ENCODE peak calls at places on chromosomes 2 and 18, in eight cellular contexts. One of them, this sample, is unnamed.

GRCh38 chr2:199201539-199201938 is 256.2 kb downstream of the SATB2 start:
- DNase-seq in foreskin fibroblast: no peak
- DNase-seq in fibroblast of lung: no peak
- DNase-seq in fibroblast of the aortic adventitia: no peak
- DNase-seq in pancreas: no peak
- DNase-seq in OCI-LY7: no peak
- DNase-seq in coronary artery: no peak
- DNase-seq in fibroblast of pulmonary artery: no peak
- DNase-seq in this sample: no peak

GRCh38 chr2:157443795-157444642 is at the start of gene CYTIP:
- DNase-seq in foreskin fibroblast: no peak
- DNase-seq in fibroblast of lung: no peak
- DNase-seq in fibroblast of the aortic adventitia: no peak
- DNase-seq in pancreas: no peak
- DNase-seq in OCI-LY7: peak; percentile 84
- DNase-seq in coronary artery: no peak
- DNase-seq in fibroblast of pulmonary artery: no peak
- DNase-seq in this sample: no peak

GRCh38 chr2:132729572-132729971 is 59.6 kb upstream of the LYPD1 start:
- DNase-seq in foreskin fibroblast: no peak
- DNase-seq in fibroblast of lung: no peak
- DNase-seq in fibroblast of the aortic adventitia: no peak
- DNase-seq in pancreas: no peak
- DNase-seq in OCI-LY7: no peak
- DNase-seq in coronary artery: no peak
- DNase-seq in fibroblast of pulmonary artery: no peak
- DNase-seq in this sample: no peak

GRCh38 chr18:58176915-58177717 is 133.1 kb downstream of the NEDD4L start:
- DNase-seq in foreskin fibroblast: peak; percentile 88
- DNase-seq in fibroblast of lung: peak; percentile 93
- DNase-seq in fibroblast of the aortic adventitia: peak; percentile 94
- DNase-seq in pancreas: no peak
- DNase-seq in OCI-LY7: no peak
- DNase-seq in coronary artery: no peak
- DNase-seq in fibroblast of pulmonary artery: peak; percentile 94
- DNase-seq in this sample: peak; percentile 75

GRCh38 chr2:121366040-121366439 is 81.0 kb upstream of the TFCP2L1 start:
- DNase-seq in foreskin fibroblast: no peak
- DNase-seq in fibroblast of lung: no peak
- DNase-seq in fibroblast of the aortic adventitia: no peak
- DNase-seq in pancreas: no peak
- DNase-seq in OCI-LY7: no peak
- DNase-seq in coronary artery: no peak
- DNase-seq in fibroblast of pulmonary artery: no peak
- DNase-seq in this sample: no peak

GRCh38 chr18:59993560-59993959 is 93.8 kb downstream of the PMAIP1 start:
- DNase-seq in foreskin fibroblast: no peak
- DNase-seq in fibroblast of lung: no peak
- DNase-seq in fibroblast of the aortic adventitia: no peak
- DNase-seq in pancreas: no peak
- DNase-seq in OCI-LY7: no peak
- DNase-seq in coronary artery: no peak
- DNase-seq in fibroblast of pulmonary artery: no peak
- DNase-seq in this sample: no peak

GRCh38 chr18:67846422-67847098 is 330.0 kb upstream of the DSEL start:
- DNase-seq in foreskin fibroblast: no peak
- DNase-seq in fibroblast of lung: no peak
- DNase-seq in fibroblast of the aortic adventitia: no peak
- DNase-seq in pancreas: no peak
- DNase-seq in OCI-LY7: no peak
- DNase-seq in coronary artery: no peak
- DNase-seq in fibroblast of pulmonary artery: no peak
- DNase-seq in this sample: no peak

GRCh38 chr2:178731300-178731699 is 75.9 kb downstream of the TTN start:
- DNase-seq in foreskin fibroblast: no peak
- DNase-seq in fibroblast of lung: no peak
- DNase-seq in fibroblast of the aortic adventitia: no peak
- DNase-seq in pancreas: no peak
- DNase-seq in OCI-LY7: no peak
- DNase-seq in coronary artery: no peak
- DNase-seq in fibroblast of pulmonary artery: no peak
- DNase-seq in this sample: no peak

GRCh38 chr2:211745295-211746097 is 793.1 kb downstream of the ERBB4 start:
- DNase-seq in foreskin fibroblast: peak; percentile 8
- DNase-seq in fibroblast of lung: peak; percentile 53
- DNase-seq in fibroblast of the aortic adventitia: peak; percentile 71
- DNase-seq in pancreas: peak; percentile 35
- DNase-seq in OCI-LY7: peak; percentile 67
- DNase-seq in coronary artery: no peak
- DNase-seq in fibroblast of pulmonary artery: peak; percentile 72
- DNase-seq in this sample: no peak
- TF ChIP-seq CTCF in foreskin fibroblast: peak; percentile 83
- TF ChIP-seq CTCF in fibroblast of lung: peak; percentile 89
- TF ChIP-seq CTCF in fibroblast of the aortic adventitia: peak; percentile 97
- TF ChIP-seq CTCF in pancreas: peak; percentile 73
- TF ChIP-seq CTCF in OCI-LY7: peak; percentile 92
- TF ChIP-seq CTCF in coronary artery: peak; percentile 44
- TF ChIP-seq CTCF in fibroblast of pulmonary artery: peak; percentile 98
- TF ChIP-seq CTCF in this sample: peak; percentile 39

GRCh38 chr2:10240161-10240681 is 62.5 kb upstream of the HPCAL1 start:
- DNase-seq in foreskin fibroblast: no peak
- DNase-seq in fibroblast of lung: no peak
- DNase-seq in fibroblast of the aortic adventitia: no peak
- DNase-seq in pancreas: no peak
- DNase-seq in OCI-LY7: no peak
- DNase-seq in coronary artery: no peak
- DNase-seq in fibroblast of pulmonary artery: no peak
- DNase-seq in this sample: no peak

GRCh38 chr2:10238991-10239485 is 63.7 kb upstream of the HPCAL1 start:
- DNase-seq in foreskin fibroblast: no peak
- DNase-seq in fibroblast of lung: no peak
- DNase-seq in fibroblast of the aortic adventitia: no peak
- DNase-seq in pancreas: no peak
- DNase-seq in OCI-LY7: no peak
- DNase-seq in coronary artery: no peak
- DNase-seq in fibroblast of pulmonary artery: no peak
- DNase-seq in this sample: no peak

GRCh38 chr2:10238396-10238795 is 64.3 kb upstream of the HPCAL1 start:
- DNase-seq in foreskin fibroblast: no peak
- DNase-seq in fibroblast of lung: no peak
- DNase-seq in fibroblast of the aortic adventitia: no peak
- DNase-seq in pancreas: no peak
- DNase-seq in OCI-LY7: no peak
- DNase-seq in coronary artery: no peak
- DNase-seq in fibroblast of pulmonary artery: no peak
- DNase-seq in this sample: no peak

GRCh38 chr2:10240911-10241610 is 61.6 kb upstream of the HPCAL1 start:
- DNase-seq in foreskin fibroblast: no peak
- DNase-seq in fibroblast of lung: no peak
- DNase-seq in fibroblast of the aortic adventitia: no peak
- DNase-seq in pancreas: no peak
- DNase-seq in OCI-LY7: no peak
- DNase-seq in coronary artery: no peak
- DNase-seq in fibroblast of pulmonary artery: no peak
- DNase-seq in this sample: no peak

GRCh38 chr2:10239561-10239967 is 63.1 kb upstream of the HPCAL1 start:
- DNase-seq in foreskin fibroblast: no peak
- DNase-seq in fibroblast of lung: no peak
- DNase-seq in fibroblast of the aortic adventitia: no peak
- DNase-seq in pancreas: no peak
- DNase-seq in OCI-LY7: no peak
- DNase-seq in coronary artery: no peak
- DNase-seq in fibroblast of pulmonary artery: peak; percentile 11
- DNase-seq in this sample: no peak
- TF ChIP-seq CTCF in foreskin fibroblast: no peak
- TF ChIP-seq CTCF in fibroblast of lung: no peak
- TF ChIP-seq CTCF in fibroblast of the aortic adventitia: no peak
- TF ChIP-seq CTCF in pancreas: no peak
- TF ChIP-seq CTCF in OCI-LY7: peak; percentile 54
- TF ChIP-seq CTCF in coronary artery: no peak
- TF ChIP-seq CTCF in fibroblast of pulmonary artery: peak; percentile 23
- TF ChIP-seq CTCF in this sample: no peak

GRCh38 chr2:44628297-44628696 is 266.6 kb downstream of the CAMKMT start:
- DNase-seq in foreskin fibroblast: no peak
- DNase-seq in fibroblast of lung: no peak
- DNase-seq in fibroblast of the aortic adventitia: no peak
- DNase-seq in pancreas: no peak
- DNase-seq in OCI-LY7: no peak
- DNase-seq in coronary artery: no peak
- DNase-seq in fibroblast of pulmonary artery: no peak
- DNase-seq in this sample: no peak

GRCh38 chr2:44618378-44619023 is 256.8 kb downstream of the CAMKMT start:
- DNase-seq in foreskin fibroblast: no peak
- DNase-seq in fibroblast of lung: peak; percentile 3
- DNase-seq in fibroblast of the aortic adventitia: no peak
- DNase-seq in pancreas: no peak
- DNase-seq in OCI-LY7: no peak
- DNase-seq in coronary artery: no peak
- DNase-seq in fibroblast of pulmonary artery: no peak
- DNase-seq in this sample: no peak

GRCh38 chr2:44620189-44620990 is 258.6 kb downstream of the CAMKMT start:
- DNase-seq in foreskin fibroblast: no peak
- DNase-seq in fibroblast of lung: no peak
- DNase-seq in fibroblast of the aortic adventitia: no peak
- DNase-seq in pancreas: no peak
- DNase-seq in OCI-LY7: no peak
- DNase-seq in coronary artery: no peak
- DNase-seq in fibroblast of pulmonary artery: no peak
- DNase-seq in this sample: no peak

GRCh38 chr2:44623622-44624351 is 262.0 kb downstream of the CAMKMT start:
- DNase-seq in foreskin fibroblast: no peak
- DNase-seq in fibroblast of lung: no peak
- DNase-seq in fibroblast of the aortic adventitia: no peak
- DNase-seq in pancreas: no peak
- DNase-seq in OCI-LY7: no peak
- DNase-seq in coronary artery: no peak
- DNase-seq in fibroblast of pulmonary artery: no peak
- DNase-seq in this sample: no peak
- TF ChIP-seq CTCF in foreskin fibroblast: no peak
- TF ChIP-seq CTCF in fibroblast of lung: no peak
- TF ChIP-seq CTCF in fibroblast of the aortic adventitia: peak; percentile 35
- TF ChIP-seq CTCF in pancreas: no peak
- TF ChIP-seq CTCF in OCI-LY7: no peak
- TF ChIP-seq CTCF in coronary artery: no peak
- TF ChIP-seq CTCF in fibroblast of pulmonary artery: peak; percentile 18
- TF ChIP-seq CTCF in this sample: no peak

GRCh38 chr2:154603682-154604081 is 94.8 kb upstream of the KCNJ3 start:
- DNase-seq in foreskin fibroblast: no peak
- DNase-seq in fibroblast of lung: no peak
- DNase-seq in fibroblast of the aortic adventitia: no peak
- DNase-seq in pancreas: no peak
- DNase-seq in OCI-LY7: no peak
- DNase-seq in coronary artery: no peak
- DNase-seq in fibroblast of pulmonary artery: no peak
- DNase-seq in this sample: no peak
- TF ChIP-seq CTCF in foreskin fibroblast: no peak
- TF ChIP-seq CTCF in fibroblast of lung: no peak
- TF ChIP-seq CTCF in fibroblast of the aortic adventitia: no peak
- TF ChIP-seq CTCF in pancreas: no peak
- TF ChIP-seq CTCF in OCI-LY7: no peak
- TF ChIP-seq CTCF in coronary artery: no peak
- TF ChIP-seq CTCF in fibroblast of pulmonary artery: no peak
- TF ChIP-seq CTCF in this sample: no peak

This sample was measured in AG04449.